ENCODE peak calls at places on chromosomes 16 and 17, in eight cellular contexts. L is pancreas; S is heart right ventricle; A is CD4-positive, alpha-beta T cell; D is mucosa of descending colon; I is CD4-positive, alpha-beta memory T cell; F is adrenal gland; B is stomach. Z is an unnamed sample.

GRCh38 chr17:62101090-62101489 is 36.0 kb upstream of the MED13 start:
- DNase-seq in L (no peak), F (no peak), S (no peak), B (no peak), I (no peak), A (no peak), D (no peak), Z (no peak)

GRCh38 chr16:59881366-59881765 is 1147.2 kb upstream of the GOT2 start:
- DNase-seq in A (no peak), F (no peak), I (no peak), B (no peak), L (no peak), S (no peak), D (no peak), Z (no peak)

GRCh38 chr17:34579979-34580684 is 750 bp downstream of the TMEM132E start:
- DNase-seq in I (no peak), F (peak; percentile 50), S (peak; percentile 19), D (no peak), B (no peak), A (no peak), L (peak; percentile 33), Z (no peak)

GRCh38 chr17:77540975-77541374 is 400.2 kb downstream of the SEC14L1 start:
- DNase-seq in B (no peak), F (no peak), A (no peak), I (no peak), D (no peak), L (no peak), S (no peak), Z (no peak)

GRCh38 chr17:75345514-75346167 is 56.4 kb upstream of the SLC25A19 start:
- DNase-seq in I (no peak), L (no peak), A (peak; percentile 31), D (no peak), S (no peak), F (no peak), B (no peak), Z (no peak)

GRCh38 chr17:80706454-80706853 is 161.8 kb downstream of the RPTOR start:
- DNase-seq in F (no peak), A (no peak), D (no peak), S (no peak), B (no peak), I (no peak), L (no peak), Z (no peak)

GRCh38 chr17:74529243-74529642 is 2.0 kb downstream of the CD300LB start:
- DNase-seq in A (no peak), F (no peak), I (no peak), B (peak; percentile 19), S (no peak), D (no peak), L (no peak), Z (no peak)

GRCh38 chr17:56786989-56787482 is 46.7 kb downstream of the C17orf67 start:
- DNase-seq in D (no peak), A (peak; percentile 8), L (peak; percentile 17), F (peak; percentile 57), S (no peak), B (no peak), I (peak; percentile 61), Z (no peak)

GRCh38 chr17:17728550-17729251 is 47.4 kb downstream of the RAI1 start:
- DNase-seq in F (peak; percentile 82), S (no peak), L (no peak), A (no peak), D (no peak), I (no peak), B (peak; percentile 74), Z (no peak)

GRCh38 chr16:66848172-66848571 is 4.0 kb downstream of the CA7 start:
- DNase-seq in D (no peak), L (no peak), B (no peak), F (no peak), I (no peak), S (no peak), A (no peak), Z (no peak)

GRCh38 chr16:73171901-73172619 is 124.1 kb upstream of the ZFHX3 start:
- DNase-seq in L (no peak), B (no peak), I (no peak), A (no peak), S (peak; percentile 23), F (no peak), D (no peak), Z (no peak)

GRCh38 chr16:71426069-71426879 is 15.6 kb downstream of the TLE7 start:
- DNase-seq in D (no peak), A (no peak), I (no peak), B (no peak), L (no peak), S (no peak), F (no peak), Z (no peak)

GRCh38 chr17:73592531-73592961 is 51.7 kb downstream of the SDK2 start:
- DNase-seq in I (no peak), F (peak; percentile 26), S (no peak), B (no peak), L (no peak), D (peak; percentile 56), A (no peak), Z (no peak)

GRCh38 chr16:35140293-35140986 is 1681.0 kb downstream of the TP53TG3F start:
- DNase-seq in L (no peak), I (no peak), D (peak; percentile 37), F (no peak), S (no peak), B (no peak), A (no peak), Z (no peak)

GRCh38 chr16:35131429-35131828 is 1672.0 kb downstream of the TP53TG3F start:
- DNase-seq in D (no peak), A (no peak), L (no peak), I (no peak), S (no peak), F (no peak), B (no peak), Z (no peak)

GRCh38 chr16:35134471-35134870 is 1675.1 kb downstream of the TP53TG3F start:
- DNase-seq in A (no peak), L (no peak), D (no peak), S (no peak), F (no peak), I (no peak), B (no peak), Z (no peak)
- H3K9me3 ChIP-seq in A (peaks cover 5% of the 10 kb centered on the region), L (no peaks in the 10 kb centered on the region), D (peaks cover 38% of the 10 kb centered on the region), S (no peaks in the 10 kb centered on the region), F (no peaks in the 10 kb centered on the region), I (peaks cover 4% of the 10 kb centered on the region), B (peaks cover 5% of the 10 kb centered on the region), Z (no peaks in the 10 kb centered on the region)

GRCh38 chr17:68734202-68734825 is 133.1 kb upstream of the FAM20A start:
- DNase-seq in F (no peak), S (no peak), L (no peak), A (no peak), B (no peak), I (no peak), D (no peak), Z (no peak)

GRCh38 chr17:68738044-68738443 is 136.9 kb upstream of the FAM20A start:
- DNase-seq in F (no peak), I (no peak), B (peak; percentile 39), D (no peak), A (no peak), S (no peak), L (no peak), Z (no peak)

GRCh38 chr17:68733241-68734176 is 132.3 kb upstream of the FAM20A start:
- DNase-seq in S (peak; percentile 11), B (peak; percentile 30), L (peak; percentile 60), D (no peak), I (no peak), F (peak; percentile 37), A (no peak), Z (no peak)

GRCh38 chr17:68732301-68732749 is 131.2 kb upstream of the FAM20A start:
- DNase-seq in L (no peak), F (no peak), D (no peak), B (no peak), A (no peak), S (no peak), I (no peak), Z (no peak)

GRCh38 chr17:68734911-68735310 is 133.7 kb upstream of the FAM20A start:
- DNase-seq in D (no peak), F (no peak), I (no peak), B (no peak), A (no peak), S (no peak), L (no peak), Z (no peak)
- H3K9me3 ChIP-seq in D (no peaks in the 10 kb centered on the region), F (no peaks in the 10 kb centered on the region), I (no peaks in the 10 kb centered on the region), B (no peaks in the 10 kb centered on the region), A (no peaks in the 10 kb centered on the region), S (no peaks in the 10 kb centered on the region), L (no peaks in the 10 kb centered on the region), Z (no peaks in the 10 kb centered on the region)

DNA sequence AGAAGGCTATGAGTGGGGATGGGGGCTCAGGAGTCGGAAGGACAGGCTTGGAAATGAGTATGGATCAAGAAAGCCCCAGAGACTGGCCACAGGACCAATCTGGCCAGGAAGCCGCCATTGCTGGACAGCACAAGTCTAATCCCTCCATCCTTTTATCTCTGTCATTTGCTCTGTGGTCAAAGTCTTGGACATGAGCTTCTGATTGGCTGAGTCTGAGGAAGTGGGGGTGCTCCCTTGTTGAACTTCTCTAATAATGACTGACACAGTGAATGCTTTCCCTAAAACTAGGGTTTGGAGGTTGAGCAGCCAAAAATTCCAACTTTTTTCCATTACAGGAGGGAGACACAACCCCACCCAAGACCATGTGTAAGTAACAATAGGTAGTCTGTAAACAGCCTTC is 97.4 kb downstream of the MARF1 start:
- DNase-seq in A (no peak), B (no peak), I (no peak), F (no peak), L (no peak), D (no peak), S (no peak), Z (no peak)
- H3K9me3 ChIP-seq in A (no peaks in the 10 kb centered on the region), B (no peaks in the 10 kb centered on the region), I (no peaks in the 10 kb centered on the region), F (no peaks in the 10 kb centered on the region), L (no peaks in the 10 kb centered on the region), D (no peaks in the 10 kb centered on the region), S (no peaks in the 10 kb centered on the region), Z (no peaks in the 10 kb centered on the region)

GRCh38 chr16:63789603-63790002 is 1332.3 kb downstream of the CDH11 start:
- DNase-seq in B (no peak), S (no peak), D (no peak), I (no peak), F (no peak), L (no peak), A (no peak), Z (no peak)

DNA sequence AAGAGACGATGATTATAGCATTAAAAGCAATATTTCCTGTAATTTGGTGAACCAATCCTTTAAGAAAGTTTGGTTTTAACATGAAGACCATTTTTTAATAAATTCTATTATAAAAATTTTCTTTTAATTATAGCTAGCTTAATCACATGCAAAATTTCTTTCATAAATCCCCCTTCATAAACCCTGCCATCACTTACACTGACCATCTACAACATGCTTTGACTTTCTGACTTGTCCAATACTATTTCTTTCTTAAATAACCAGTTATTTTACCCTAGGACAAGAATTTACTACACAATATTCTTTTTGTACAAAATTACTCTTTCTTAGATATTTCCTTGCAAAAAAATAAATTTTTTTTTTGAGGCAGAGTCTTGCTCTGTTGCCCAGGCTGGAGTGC is 1334.8 kb downstream of the CDH11 start:
- DNase-seq in L (no peak), B (no peak), F (no peak), A (no peak), D (no peak), S (no peak), I (no peak), Z (no peak)
- H3K9me3 ChIP-seq in L (no peaks in the 10 kb centered on the region), B (no peaks in the 10 kb centered on the region), F (no peaks in the 10 kb centered on the region), A (peaks cover 5% of the 10 kb centered on the region), D (peaks cover 18% of the 10 kb centered on the region), S (no peaks in the 10 kb centered on the region), I (peaks cover 7% of the 10 kb centered on the region), Z (no peaks in the 10 kb centered on the region)